ENCODE peak calls at places on chromosomes 6 and 20, in five cellular contexts. H, B, I, F and C are unnamed samples.

GRCh38 chr20:1875762-1876161 is 19.4 kb upstream of the SIRPA start:
- DNase-seq in H (no peak), B (no peak), I (no peak), F (no peak), C (peak)

GRCh38 chr6:11089695-11090094 is 3.9 kb upstream of the SMIM13 start:
- DNase-seq in H (no peak), B (no peak), I (no peak), F (no peak), C (no peak)

GRCh38 chr6:6918216-6918983 is 189.4 kb upstream of the RREB1 start:
- DNase-seq in H (no peak), B (peak), I (no peak), F (no peak), C (peak)

GRCh38 chr6:144415014-144415413 is 129.9 kb downstream of the UTRN start:
- DNase-seq in H (no peak), B (peak), I (no peak), F (no peak), C (peak)

GRCh38 chr6:16698163-16698533 is 63.1 kb downstream of the ATXN1 start:
- DNase-seq in H (no peak), B (no peak), I (no peak), F (no peak), C (no peak)

GRCh38 chr6:133595076-133595868 is 293.6 kb upstream of the TCF21 start:
- DNase-seq in H (no peak), B (peak), I (no peak), F (no peak), C (peak)

GRCh38 chr6:147782302-147782701 is 273.8 kb downstream of the SAMD5 start:
- DNase-seq in H (no peak), B (peak), I (no peak), F (peak), C (peak)

GRCh38 chr6:131948692-131949614 is 2.2 kb downstream of the CCN2 start:
- DNase-seq in H (no peak), B (peak), I (no peak), F (peak), C (peak)

GRCh38 chr6:105272783-105273182 is 93.0 kb upstream of the POPDC3 start:
- DNase-seq in H (peak), B (peak), I (no peak), F (peak), C (no peak)

GRCh38 chr6:169858293-169858934 is 107.0 kb downstream of the ERMARD start:
- DNase-seq in H (no peak), B (no peak), I (no peak), F (no peak), C (no peak)

GRCh38 chr20:32580970-32581838 is 3.9 kb downstream of the NOL4L start:
- DNase-seq in H (no peak), B (no peak), I (no peak), F (no peak), C (peak)

GRCh38 chr20:37907677-37908397 is 4.9 kb downstream of the VSTM2L start:
- DNase-seq in H (peak), B (peak), I (no peak), F (peak), C (no peak)

GRCh38 chr20:44253528-44253927 is 6.4 kb downstream of the GDAP1L1 start:
- DNase-seq in H (peak), B (no peak), I (no peak), F (no peak), C (no peak)

GRCh38 chr6:93684339-93684738 is 265.0 kb upstream of the EPHA7 start:
- DNase-seq in H (no peak), B (no peak), I (no peak), F (no peak), C (no peak)

GRCh38 chr6:136550330-136551071 is at the start of gene MAP7:
- DNase-seq in H (peak), B (peak), I (peak), F (peak), C (peak)

GRCh38 chr6:119313937-119314893 is 35.3 kb downstream of the MAN1A1 start:
- DNase-seq in H (no peak), B (no peak), I (no peak), F (no peak), C (no peak)

DNA sequence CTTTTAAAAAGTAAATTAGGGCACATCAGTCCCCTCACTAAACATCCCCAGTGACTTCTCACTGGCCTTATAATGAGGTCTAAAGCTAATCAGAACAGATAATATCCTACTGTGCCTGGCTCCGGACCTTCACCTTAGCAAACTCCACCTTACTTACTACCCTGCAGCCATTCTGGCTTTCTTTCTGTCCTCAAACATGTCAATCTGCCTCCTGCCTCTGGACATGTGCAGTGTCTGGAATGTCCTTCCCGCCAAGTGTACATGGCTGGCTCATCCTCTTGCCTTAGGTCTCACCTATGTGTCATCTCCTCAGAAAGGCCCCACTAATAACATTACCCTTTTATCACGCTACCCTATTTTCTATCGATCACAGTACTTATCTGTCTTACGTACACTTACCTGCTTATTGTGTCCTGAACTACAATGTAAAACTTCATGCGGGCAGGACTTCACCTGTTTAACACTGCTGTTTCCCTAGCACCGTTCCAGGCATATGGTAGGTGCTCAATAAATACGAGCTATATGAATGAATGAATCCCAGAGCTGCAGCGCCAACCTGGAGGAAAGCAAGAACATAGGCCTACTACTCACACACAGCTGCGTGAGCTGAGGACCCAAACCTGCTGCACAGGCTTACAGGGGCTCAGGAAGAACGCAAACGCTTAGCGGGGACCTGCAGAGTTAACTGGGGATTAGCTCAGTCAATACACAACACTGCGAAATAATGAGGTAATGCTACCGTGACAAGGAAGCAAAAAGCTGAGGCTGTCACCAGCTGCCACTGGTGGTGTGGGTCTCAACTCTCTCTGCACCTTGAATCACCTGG is 991 bp downstream of the UQCC2 start:
- DNase-seq in H (no peak), B (no peak), I (no peak), F (peak), C (no peak)
- H2BK15ac ChIP-seq in H (no peak), B (no peak), I (no peak), F (no peak), C (peak)

GRCh38 chr6:27139753-27140522 is 107.6 kb upstream of the PRSS16 start:
- DNase-seq in H (no peak), B (peak), I (no peak), F (peak), C (peak)
- H3K18ac ChIP-seq in H (peak), B (no peak), I (no peak), F (peak), C (no peak)

DNA sequence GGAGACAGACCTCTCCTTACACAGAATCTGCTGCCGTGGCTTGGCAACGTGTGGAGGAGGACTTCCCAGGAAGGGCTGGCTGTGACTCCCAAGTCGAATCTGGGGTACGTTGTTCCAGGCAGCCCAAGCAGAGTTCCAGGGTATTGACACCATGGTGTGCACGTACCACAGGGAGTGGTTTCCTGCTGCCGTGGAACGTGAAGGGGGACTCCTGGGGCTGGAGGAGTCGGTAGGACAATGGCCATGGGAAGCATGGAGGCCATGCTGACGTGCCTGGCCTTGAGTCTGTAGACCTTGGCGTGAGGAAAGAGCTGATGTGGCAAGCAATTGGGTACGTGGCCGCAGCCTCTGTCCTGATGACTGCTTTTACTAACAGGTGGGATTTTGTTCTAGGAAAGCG is 119.3 kb downstream of the TULP4 start:
- DNase-seq in H (no peak), B (no peak), I (no peak), F (no peak), C (no peak)
- H4K8ac ChIP-seq in H (no peak), B (no peak), I (no peak), F (no peak), C (no peak)

DNA sequence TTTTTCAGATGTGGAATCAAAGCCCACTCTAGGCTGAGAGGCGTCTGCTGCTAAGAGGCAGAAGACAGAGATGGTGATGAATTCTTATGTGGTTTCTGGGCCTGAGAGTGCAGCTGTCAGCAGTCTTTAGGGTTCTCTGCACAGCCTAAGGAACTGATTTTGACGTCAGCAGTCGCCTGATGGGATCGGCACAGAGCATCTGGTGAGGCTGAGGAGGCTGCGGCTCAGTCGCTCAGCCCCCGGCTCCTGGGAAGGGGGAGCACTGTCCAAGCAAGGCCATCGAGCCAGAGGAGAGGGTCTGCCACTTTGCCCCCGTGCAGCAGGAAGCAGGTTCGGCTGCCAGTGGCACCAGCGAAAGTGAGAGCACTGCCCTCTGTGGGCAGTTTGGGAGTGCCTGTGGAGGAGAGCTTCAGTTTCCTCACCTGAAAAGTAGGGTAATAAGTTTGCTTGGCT is 92.5 kb downstream of the TCP11 start:
- DNase-seq in H (peak), B (peak), I (no peak), F (peak), C (peak)
- H2BK15ac ChIP-seq in H (no peak), B (peak), I (peak), F (no peak), C (peak)

GRCh38 chr6:45807610-45808009 is 208.1 kb downstream of the CLIC5 start:
- DNase-seq in H (no peak), B (no peak), I (no peak), F (no peak), C (no peak)

GRCh38 chr6:45803071-45803470 is 212.6 kb downstream of the CLIC5 start:
- DNase-seq in H (no peak), B (no peak), I (no peak), F (no peak), C (no peak)

GRCh38 chr6:45808041-45808440 is 207.6 kb downstream of the CLIC5 start:
- DNase-seq in H (no peak), B (no peak), I (no peak), F (no peak), C (no peak)

GRCh38 chr6:45808917-45809316 is 206.7 kb downstream of the CLIC5 start:
- DNase-seq in H (no peak), B (no peak), I (no peak), F (peak), C (no peak)

DNA sequence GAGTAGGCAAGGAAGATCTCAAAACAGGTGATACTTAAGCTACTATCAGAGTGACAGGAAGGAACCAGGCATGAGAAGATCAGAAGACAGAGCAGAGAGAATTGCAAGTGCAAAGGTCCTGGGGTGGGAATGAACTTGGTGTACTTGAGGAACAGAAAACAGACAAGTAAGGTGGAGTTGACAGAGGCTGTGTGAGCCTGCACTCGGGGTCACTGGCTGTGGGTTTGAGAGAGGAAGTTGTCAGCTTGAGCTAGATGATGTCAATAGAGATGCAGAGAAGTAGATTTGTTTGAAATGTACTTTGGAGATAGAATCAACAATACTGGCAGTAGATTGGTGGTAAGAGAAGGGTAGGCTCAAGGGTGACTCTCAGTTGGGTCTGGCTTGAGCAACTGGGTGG is 209.5 kb downstream of the CLIC5 start:
- DNase-seq in H (no peak), B (no peak), I (no peak), F (no peak), C (no peak)
- H3K18ac ChIP-seq in H (no peak), B (no peak), I (no peak), F (no peak), C (no peak)